ENCODE peak calls at places on chromosomes 13 and 19, in seven cellular contexts. C is esophagus squamous epithelium, T is Peyer's patch, M is prostate gland, A is uterus, B is stomach, L is body of pancreas. Q is an unnamed sample.

GRCh38 chr13:97537110-97537509 is 103.1 kb downstream of the RAP2A start:
- DNase-seq in C (no peak), T (no peak), M (no peak), A (no peak), B (no peak), L (no peak), Q (no peak)

GRCh38 chr13:99973163-99973785 is 1.7 kb upstream of the ZIC5 start:
- DNase-seq in C (no peak), T (no peak), M (no peak), A (no peak), B (no peak), L (no peak), Q (no peak)

GRCh38 chr19:15452111-15453047 is 2.6 kb upstream of the WIZ start:
- DNase-seq in C (no peak), T (peak; percentile 44), M (peak; percentile 59), A (peak; percentile 94), B (peak; percentile 91), L (peak; percentile 91), Q (peak; percentile 95)

GRCh38 chr19:33152178-33152577 is 20.3 kb downstream of the WDR88 start:
- DNase-seq in C (no peak), T (no peak), M (no peak), A (no peak), B (no peak), L (no peak), Q (no peak)

GRCh38 chr13:81171065-81171647 is 830.2 kb upstream of the SPRY2 start:
- DNase-seq in C (no peak), T (no peak), M (no peak), A (no peak), B (no peak), L (no peak), Q (no peak)

GRCh38 chr13:23899555-23899954 is 2.3 kb upstream of the C1QTNF9B start:
- DNase-seq in C (no peak), T (no peak), M (no peak), A (peak; percentile 37), B (no peak), L (peak; percentile 48), Q (peak; percentile 52)

GRCh38 chr19:2363419-2363818 is 3.4 kb downstream of the TMPRSS9 start:
- DNase-seq in C (no peak), T (no peak), M (no peak), A (no peak), B (no peak), L (no peak), Q (no peak)

GRCh38 chr19:46015080-46015960 is 7.5 kb downstream of the PGLYRP1 start:
- DNase-seq in C (no peak), T (peak; percentile 64), M (peak; percentile 74), A (peak; percentile 55), B (peak; percentile 90), L (peak; percentile 88), Q (peak; percentile 59)

GRCh38 chr13:83229574-83230300 is 652.5 kb downstream of the SLITRK1 start:
- DNase-seq in C (no peak), T (no peak), M (no peak), A (no peak), B (no peak), L (no peak), Q (no peak)

GRCh38 chr13:22194106-22194810 is 523.4 kb downstream of the FGF9 start:
- DNase-seq in C (no peak), T (no peak), M (no peak), A (no peak), B (no peak), L (no peak), Q (peak; percentile 44)

GRCh38 chr19:48135411-48135810 is 24.8 kb upstream of the PLA2G4C start:
- DNase-seq in C (no peak), T (no peak), M (no peak), A (no peak), B (no peak), L (no peak), Q (no peak)

GRCh38 chr19:56946164-56946563 is 105.6 kb upstream of the PEG3 start:
- DNase-seq in C (no peak), T (no peak), M (no peak), A (no peak), B (no peak), L (no peak), Q (peak; percentile 71)

DNA sequence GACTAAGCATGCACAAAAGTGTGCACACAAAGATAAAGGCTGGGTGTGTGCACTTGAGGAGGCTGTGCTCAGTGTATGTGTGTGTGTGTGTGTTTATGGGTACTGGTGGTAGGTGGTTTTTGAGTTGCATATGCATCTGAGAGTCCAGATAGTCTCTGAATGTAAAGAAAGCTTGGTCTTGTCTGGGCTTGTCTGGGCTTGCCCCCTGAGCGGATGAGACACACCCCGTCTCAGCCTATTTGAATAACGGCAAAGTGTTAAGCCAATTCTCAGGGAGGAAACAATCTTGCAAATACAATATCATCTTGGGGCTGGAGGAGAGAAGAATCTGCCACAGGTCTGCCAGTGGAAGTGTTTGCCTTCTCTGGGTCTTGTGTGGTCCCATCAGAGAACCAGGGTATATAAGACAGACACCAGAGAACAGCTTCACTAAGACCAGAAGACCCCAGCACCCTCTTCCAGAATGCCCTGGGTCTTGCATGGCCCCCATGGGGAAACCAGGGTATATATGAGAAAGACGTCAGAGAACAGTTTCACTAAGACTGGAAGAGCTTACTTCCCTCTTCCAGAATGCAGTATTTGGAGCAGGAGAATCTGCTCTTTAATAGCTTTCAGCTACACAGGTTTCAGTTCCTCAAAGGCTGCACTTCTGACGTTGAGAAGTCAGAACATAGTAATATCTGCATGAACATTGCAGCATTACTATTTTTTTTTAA is 13.4 kb downstream of the CD70 start:
- DNase-seq in C (no peak), T (peak; percentile 34), M (no peak), A (no peak), B (no peak), L (peak; percentile 33), Q (peak; percentile 18)
- TF ChIP-seq POLR2A in C (no peak), T (no peak), M (no peak), A (no peak), B (no peak), L (no peak), Q (no peak)

GRCh38 chr19:35715355-35715809 is 2.4 kb upstream of the KMT2B start:
- DNase-seq in C (no peak), T (no peak), M (no peak), A (peak; percentile 21), B (no peak), L (no peak), Q (no peak)
- H3K4me1 ChIP-seq in C (peaks cover 25% of the 10 kb centered on the region), T (no peaks in the 10 kb centered on the region), M (peaks cover 15% of the 10 kb centered on the region), A (peaks cover 11% of the 10 kb centered on the region), B (peaks cover 25% of the 10 kb centered on the region), L (peaks cover 34% of the 10 kb centered on the region), Q (peaks cover 21% of the 10 kb centered on the region)

DNA sequence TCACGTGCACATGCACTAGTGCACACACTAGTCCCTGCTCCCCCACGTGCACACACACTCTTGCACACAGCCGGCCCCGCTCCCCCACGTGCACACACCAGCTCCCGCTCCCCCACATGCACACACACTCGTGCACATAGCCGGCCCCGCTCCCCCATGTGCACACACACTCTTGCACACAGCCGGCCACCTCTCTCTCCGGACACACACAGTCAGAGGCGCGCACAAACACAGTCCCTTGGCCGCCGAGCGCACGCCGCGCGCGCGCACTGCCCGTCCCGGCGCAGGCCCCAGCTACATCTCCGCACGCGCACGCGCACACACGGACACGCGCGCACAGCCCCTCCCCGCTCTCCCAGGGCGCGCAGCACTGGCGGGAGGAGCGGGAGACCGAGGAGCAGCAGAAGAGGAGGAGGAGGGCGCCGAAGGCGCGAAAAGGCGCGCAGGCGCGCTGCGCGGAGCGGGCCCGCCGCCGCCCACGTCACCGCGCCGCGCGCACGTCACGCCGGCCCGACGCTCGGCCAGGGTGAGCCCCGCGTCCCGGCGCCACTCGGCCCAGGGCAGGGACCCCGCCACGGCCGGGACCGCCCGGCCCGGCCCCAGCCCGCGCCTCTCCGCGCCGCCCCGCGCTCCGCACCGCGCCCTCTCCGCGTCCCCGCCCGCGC is at the start of gene TFDP1:
- DNase-seq in C (no peak), T (peak; percentile 39), M (peak; percentile 65), A (no peak), B (peak; percentile 78), L (peak; percentile 75), Q (peak; percentile 72)
- TF ChIP-seq POLR2A in C (no peak), T (no peak), M (no peak), A (no peak), B (no peak), L (peak; percentile 18), Q (peak; percentile 16)

GRCh38 chr19:13839938-13840750 is 36.8 kb upstream of the NANOS3 start:
- DNase-seq in C (no peak), T (peak; percentile 44), M (no peak), A (peak; percentile 62), B (peak; percentile 75), L (peak; percentile 40), Q (peak; percentile 50)

GRCh38 chr19:13842294-13843103 is 34.4 kb upstream of the NANOS3 start:
- DNase-seq in C (no peak), T (peak; percentile 82), M (peak; percentile 85), A (peak; percentile 91), B (peak; percentile 85), L (peak; percentile 85), Q (peak; percentile 84)

GRCh38 chr19:13843104-13843921 is 33.6 kb upstream of the NANOS3 start:
- DNase-seq in C (no peak), T (no peak), M (peak; percentile 76), A (peak; percentile 75), B (peak; percentile 78), L (peak; percentile 61), Q (peak; percentile 66)

GRCh38 chr19:13840751-13841338 is 36.1 kb upstream of the NANOS3 start:
- DNase-seq in C (no peak), T (no peak), M (no peak), A (no peak), B (no peak), L (no peak), Q (no peak)

DNA sequence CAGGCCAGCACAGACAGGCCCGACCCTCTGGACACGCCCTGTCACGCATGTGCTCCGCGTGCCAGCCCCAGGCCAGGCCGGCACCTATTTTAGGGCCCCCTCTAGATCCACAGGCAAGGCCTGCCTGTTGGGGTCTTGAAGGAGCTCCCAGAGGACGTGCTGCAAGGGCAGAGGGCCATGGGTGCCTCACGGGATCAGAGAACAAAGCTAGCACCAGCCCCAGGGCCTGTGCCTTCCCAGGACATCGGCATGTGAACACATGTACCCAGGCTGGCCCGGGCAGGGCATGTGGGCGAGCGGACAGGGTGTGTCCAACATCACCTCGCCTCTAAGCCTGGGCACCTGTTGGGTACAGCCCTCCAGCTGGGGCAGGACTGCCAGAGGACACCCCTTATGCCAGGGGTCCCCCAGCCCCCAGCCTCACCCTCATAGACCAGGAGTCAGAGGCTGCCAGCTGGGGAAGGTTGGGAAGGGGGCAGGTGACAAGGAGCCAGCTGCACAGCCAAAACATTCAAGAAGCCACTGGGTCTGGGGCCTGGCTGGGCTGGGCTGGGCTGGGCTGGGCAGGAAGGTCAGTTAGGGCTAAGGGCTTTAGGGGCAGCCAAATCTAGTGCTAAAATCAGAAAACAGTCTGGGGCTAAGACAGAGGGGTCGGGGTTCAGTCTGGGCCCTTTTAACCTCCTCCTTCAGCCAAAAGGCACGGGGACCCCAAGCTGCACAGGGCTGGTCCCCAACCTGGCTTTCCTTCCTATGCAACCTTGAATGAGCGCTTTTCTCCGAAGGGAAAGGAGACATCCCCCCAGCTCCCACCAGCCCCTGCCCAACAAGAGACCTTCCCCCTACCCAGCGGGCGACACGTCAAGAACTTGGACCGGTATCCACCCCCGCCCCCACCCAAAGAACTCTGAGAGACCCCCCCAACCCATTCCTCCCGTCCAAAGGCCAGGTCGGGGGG is 35.3 kb upstream of the NANOS3 start:
- DNase-seq in C (no peak), T (no peak), M (peak; percentile 77), A (no peak), B (peak; percentile 78), L (peak; percentile 48), Q (peak; percentile 64)
- H3K4me1 ChIP-seq in C (peaks cover 63% of the 10 kb centered on the region), T (peaks cover 6% of the 10 kb centered on the region), M (peaks cover 19% of the 10 kb centered on the region), A (peaks cover 22% of the 10 kb centered on the region), B (peaks cover 68% of the 10 kb centered on the region), L (peaks cover 62% of the 10 kb centered on the region), Q (peaks cover 24% of the 10 kb centered on the region)